ENCODE peak calls at places on chromosomes 16 and 17, in seven cellular contexts. K is caudate nucleus, X is posterior vena cava, S is EH, H is thoracic aorta, W is T follicular helper cell, J is MM.1S. V is an unnamed sample.

GRCh38 chr17:73196500-73196899 is 3.6 kb downstream of the COG1 start:
- DNase-seq in K (peak), X (no peak), S (no peak), H (no peak), W (no peak), J (no peak), V (no peak)

GRCh38 chr17:44900894-44901293 is 1.6 kb upstream of the EFTUD2 start:
- DNase-seq in K (no peak), X (no peak), S (peak), H (no peak), W (no peak), J (no peak), V (no peak)

GRCh38 chr17:83132251-83133081 is 53.1 kb downstream of the METRNL start:
- DNase-seq in K (no peak), X (peak), S (no peak), H (no peak), W (no peak), J (no peak), V (no peak)

GRCh38 chr17:17767096-17767470 is 69.7 kb downstream of the SREBF1 start:
- DNase-seq in K (no peak), X (no peak), S (peak), H (no peak), W (no peak), J (no peak), V (no peak)

GRCh38 chr16:66947302-66948033 is 12.2 kb downstream of the CES2 start:
- DNase-seq in K (peak), X (peak), S (peak), H (no peak), W (peak), J (peak), V (peak)

GRCh38 chr17:75679706-75680201 is 12.6 kb downstream of the SAP30BP start:
- DNase-seq in K (no peak), X (peak), S (peak), H (no peak), W (no peak), J (no peak), V (no peak)

GRCh38 chr17:47220531-47220999 is 11.4 kb downstream of the MYL4 start:
- DNase-seq in K (no peak), X (no peak), S (no peak), H (no peak), W (no peak), J (no peak), V (no peak)

GRCh38 chr16:58129097-58129936 is at the start of gene CFAP20:
- DNase-seq in K (peak), X (peak), S (peak), H (peak), W (peak), J (peak), V (peak)

V was measured in CD4-positive, alpha-beta T cell.